ENCODE peak calls at places on chromosomes 4 and X, in seven cellular contexts. T is hypothalamus; R is activated naive CD8-positive, alpha-beta T cell treated with anti-CD3 and anti-CD28 coated beads, Interleukin-2, amount 50 U/mL, for 24 hours; I is aorta; U is astrocyte of the spinal cord; C is activated CD4-positive, CD25-positive, alpha-beta regulatory T cell treated with anti-CD3 and anti-CD28 coated beads, Interleukin-2, amount 50 U/mL, for 16 hours; K is stimulated activated CD4-positive, alpha-beta T cell treated with anti-CD3 and anti-CD28 coated beads, TNF-alpha, amount 100 ng/mL, for 4 hours. B is an unnamed sample.

GRCh38 chr4:24974252-24974580 is 56.5 kb downstream of the LGI2 start:
- DNase-seq in T (no peak), R (no peak), I (peak), U (no peak), C (no peak), K (no peak), B (no peak)

GRCh38 chrX:18377802-18378201 is 23.3 kb upstream of the SCML2 start:
- DNase-seq in T (no peak), R (peak), I (no peak), U (no peak), C (no peak), K (no peak), B (no peak)

GRCh38 chr4:157172011-157172410 is 48.5 kb upstream of the GRIA2 start:
- DNase-seq in T (no peak), R (no peak), I (no peak), U (peak), C (no peak), K (no peak), B (no peak)

GRCh38 chrX:107450823-107451509 is 1.5 kb downstream of the FRMPD3 start:
- DNase-seq in T (no peak), R (no peak), I (no peak), U (no peak), C (no peak), K (no peak), B (no peak)

GRCh38 chr4:123546123-123546654 is 149.6 kb downstream of the SPRY1 start:
- DNase-seq in T (no peak), R (no peak), I (no peak), U (no peak), C (no peak), K (no peak), B (no peak)

GRCh38 chr4:114318309-114318708 is 280.3 kb upstream of the UGT8 start:
- DNase-seq in T (no peak), R (no peak), I (no peak), U (no peak), C (no peak), K (no peak), B (no peak)

GRCh38 chr4:145840162-145840768 is 98.4 kb downstream of the ZNF827 start:
- DNase-seq in T (no peak), R (no peak), I (no peak), U (peak), C (no peak), K (no peak), B (no peak)

GRCh38 chr4:25089058-25089763 is 58.5 kb upstream of the LGI2 start:
- DNase-seq in T (no peak), R (no peak), I (no peak), U (no peak), C (no peak), K (no peak), B (no peak)

GRCh38 chrX:20228245-20228644 is 38.5 kb downstream of the RPS6KA3 start:
- DNase-seq in T (no peak), R (no peak), I (no peak), U (no peak), C (no peak), K (no peak), B (no peak)

GRCh38 chr4:56909083-56909981 is 1.6 kb downstream of the REST start:
- DNase-seq in T (peak), R (peak), I (peak), U (peak), C (no peak), K (no peak), B (no peak)

GRCh38 chrX:65601126-65601525 is 66.3 kb upstream of the MSN start:
- DNase-seq in T (no peak), R (no peak), I (no peak), U (no peak), C (no peak), K (no peak), B (no peak)

GRCh38 chrX:18873189-18873791 is 110.6 kb downstream of the PHKA2 start:
- DNase-seq in T (no peak), R (peak), I (peak), U (peak), C (no peak), K (no peak), B (no peak)